ENCODE peak calls at places on chromosome 15, in seven cellular contexts. One of them, this sample, is unnamed.

GRCh38 chr15:86336051-86336788 is 256.5 kb downstream of the AGBL1 start:
- DNase-seq in heart left ventricle: no peak
- DNase-seq in fibroblast of villous mesenchyme: no peak
- DNase-seq in kidney epithelial cell: peak
- DNase-seq in cardiac fibroblast: no peak
- DNase-seq in dorsolateral prefrontal cortex: no peak
- DNase-seq in astrocyte of the spinal cord: peak
- DNase-seq in this sample: no peak

GRCh38 chr15:75577401-75578205 is 1.5 kb downstream of the PTPN9 start:
- DNase-seq in astrocyte of the spinal cord: peak
- DNase-seq in cardiac fibroblast: peak
- DNase-seq in heart left ventricle: no peak
- DNase-seq in dorsolateral prefrontal cortex: no peak
- DNase-seq in fibroblast of villous mesenchyme: peak
- DNase-seq in kidney epithelial cell: no peak
- DNase-seq in this sample: no peak

GRCh38 chr15:96337354-96337990 is 7.0 kb downstream of the NR2F2 start:
- DNase-seq in astrocyte of the spinal cord: peak
- DNase-seq in heart left ventricle: no peak
- DNase-seq in dorsolateral prefrontal cortex: no peak
- DNase-seq in kidney epithelial cell: no peak
- DNase-seq in fibroblast of villous mesenchyme: no peak
- DNase-seq in cardiac fibroblast: no peak
- DNase-seq in this sample: no peak

GRCh38 chr15:77836901-77837648 is 204.4 kb upstream of the LINGO1 start:
- DNase-seq in fibroblast of villous mesenchyme: no peak
- DNase-seq in astrocyte of the spinal cord: no peak
- DNase-seq in kidney epithelial cell: no peak
- DNase-seq in dorsolateral prefrontal cortex: no peak
- DNase-seq in heart left ventricle: no peak
- DNase-seq in cardiac fibroblast: no peak
- DNase-seq in this sample: no peak

GRCh38 chr15:57149196-57149595 is 227.1 kb upstream of the CGNL1 start:
- DNase-seq in astrocyte of the spinal cord: peak
- DNase-seq in dorsolateral prefrontal cortex: no peak
- DNase-seq in heart left ventricle: no peak
- DNase-seq in fibroblast of villous mesenchyme: peak
- DNase-seq in kidney epithelial cell: no peak
- DNase-seq in cardiac fibroblast: peak
- DNase-seq in this sample: no peak

GRCh38 chr15:101398247-101398646 is 91.3 kb downstream of the PCSK6 start:
- DNase-seq in cardiac fibroblast: no peak
- DNase-seq in astrocyte of the spinal cord: no peak
- DNase-seq in heart left ventricle: no peak
- DNase-seq in dorsolateral prefrontal cortex: no peak
- DNase-seq in fibroblast of villous mesenchyme: no peak
- DNase-seq in kidney epithelial cell: no peak
- DNase-seq in this sample: no peak

GRCh38 chr15:80010131-80010673 is 39.2 kb upstream of the BCL2A1 start:
- DNase-seq in dorsolateral prefrontal cortex: no peak
- DNase-seq in fibroblast of villous mesenchyme: peak
- DNase-seq in heart left ventricle: no peak
- DNase-seq in cardiac fibroblast: peak
- DNase-seq in astrocyte of the spinal cord: peak
- DNase-seq in kidney epithelial cell: no peak
- DNase-seq in this sample: no peak

GRCh38 chr15:39747326-39747725 is 35.3 kb downstream of the FSIP1 start:
- DNase-seq in heart left ventricle: no peak
- DNase-seq in dorsolateral prefrontal cortex: no peak
- DNase-seq in fibroblast of villous mesenchyme: peak
- DNase-seq in cardiac fibroblast: peak
- DNase-seq in kidney epithelial cell: no peak
- DNase-seq in astrocyte of the spinal cord: peak
- DNase-seq in this sample: peak

GRCh38 chr15:74178326-74179100 is 5.0 kb downstream of the ISLR start:
- DNase-seq in heart left ventricle: peak
- DNase-seq in astrocyte of the spinal cord: no peak
- DNase-seq in fibroblast of villous mesenchyme: no peak
- DNase-seq in cardiac fibroblast: no peak
- DNase-seq in kidney epithelial cell: no peak
- DNase-seq in dorsolateral prefrontal cortex: peak
- DNase-seq in this sample: no peak

GRCh38 chr15:39735120-39735717 is 47.4 kb downstream of the FSIP1 start:
- DNase-seq in kidney epithelial cell: no peak
- DNase-seq in fibroblast of villous mesenchyme: no peak
- DNase-seq in cardiac fibroblast: no peak
- DNase-seq in heart left ventricle: no peak
- DNase-seq in dorsolateral prefrontal cortex: no peak
- DNase-seq in astrocyte of the spinal cord: no peak
- DNase-seq in this sample: no peak

GRCh38 chr15:89657691-89658200 is 2.5 kb upstream of the KIF7 start:
- DNase-seq in kidney epithelial cell: no peak
- DNase-seq in dorsolateral prefrontal cortex: no peak
- DNase-seq in fibroblast of villous mesenchyme: no peak
- DNase-seq in cardiac fibroblast: no peak
- DNase-seq in astrocyte of the spinal cord: no peak
- DNase-seq in heart left ventricle: no peak
- DNase-seq in this sample: no peak

GRCh38 chr15:32682569-32682968 is 35.2 kb upstream of the GREM1 start:
- DNase-seq in cardiac fibroblast: peak
- DNase-seq in kidney epithelial cell: peak
- DNase-seq in dorsolateral prefrontal cortex: no peak
- DNase-seq in heart left ventricle: no peak
- DNase-seq in fibroblast of villous mesenchyme: peak
- DNase-seq in astrocyte of the spinal cord: peak
- DNase-seq in this sample: peak

GRCh38 chr15:98943609-98944111 is 63.9 kb downstream of the PGPEP1L start:
- DNase-seq in heart left ventricle: peak
- DNase-seq in astrocyte of the spinal cord: no peak
- DNase-seq in kidney epithelial cell: no peak
- DNase-seq in fibroblast of villous mesenchyme: peak
- DNase-seq in dorsolateral prefrontal cortex: no peak
- DNase-seq in cardiac fibroblast: peak
- DNase-seq in this sample: no peak

GRCh38 chr15:51382787-51383186 is 41.3 kb downstream of the GLDN start:
- DNase-seq in cardiac fibroblast: peak
- DNase-seq in astrocyte of the spinal cord: peak
- DNase-seq in kidney epithelial cell: no peak
- DNase-seq in fibroblast of villous mesenchyme: peak
- DNase-seq in dorsolateral prefrontal cortex: no peak
- DNase-seq in heart left ventricle: no peak
- DNase-seq in this sample: no peak

GRCh38 chr15:80478075-80478474 is 73.9 kb downstream of the ARNT2 start:
- DNase-seq in kidney epithelial cell: no peak
- DNase-seq in astrocyte of the spinal cord: peak
- DNase-seq in heart left ventricle: no peak
- DNase-seq in fibroblast of villous mesenchyme: peak
- DNase-seq in dorsolateral prefrontal cortex: no peak
- DNase-seq in cardiac fibroblast: peak
- DNase-seq in this sample: no peak

GRCh38 chr15:80371924-80372323 is 32.3 kb upstream of the ARNT2 start:
- DNase-seq in dorsolateral prefrontal cortex: no peak
- DNase-seq in astrocyte of the spinal cord: no peak
- DNase-seq in cardiac fibroblast: no peak
- DNase-seq in kidney epithelial cell: no peak
- DNase-seq in heart left ventricle: no peak
- DNase-seq in fibroblast of villous mesenchyme: no peak
- DNase-seq in this sample: no peak

GRCh38 chr15:50333229-50333628 is 21.8 kb downstream of the GABPB1 start:
- DNase-seq in fibroblast of villous mesenchyme: no peak
- DNase-seq in kidney epithelial cell: no peak
- DNase-seq in heart left ventricle: no peak
- DNase-seq in dorsolateral prefrontal cortex: no peak
- DNase-seq in astrocyte of the spinal cord: no peak
- DNase-seq in cardiac fibroblast: no peak
- DNase-seq in this sample: no peak

GRCh38 chr15:56040081-56041035 is 46.9 kb upstream of the NEDD4 start:
- DNase-seq in fibroblast of villous mesenchyme: peak
- DNase-seq in cardiac fibroblast: peak
- DNase-seq in heart left ventricle: peak
- DNase-seq in kidney epithelial cell: peak
- DNase-seq in astrocyte of the spinal cord: peak
- DNase-seq in dorsolateral prefrontal cortex: no peak
- DNase-seq in this sample: peak
- TF ChIP-seq CTCF in fibroblast of villous mesenchyme: no peak
- TF ChIP-seq CTCF in cardiac fibroblast: no peak
- TF ChIP-seq CTCF in heart left ventricle: no peak
- TF ChIP-seq CTCF in kidney epithelial cell: no peak
- TF ChIP-seq CTCF in astrocyte of the spinal cord: no peak
- TF ChIP-seq CTCF in dorsolateral prefrontal cortex: no peak
- TF ChIP-seq CTCF in this sample: no peak

DNA sequence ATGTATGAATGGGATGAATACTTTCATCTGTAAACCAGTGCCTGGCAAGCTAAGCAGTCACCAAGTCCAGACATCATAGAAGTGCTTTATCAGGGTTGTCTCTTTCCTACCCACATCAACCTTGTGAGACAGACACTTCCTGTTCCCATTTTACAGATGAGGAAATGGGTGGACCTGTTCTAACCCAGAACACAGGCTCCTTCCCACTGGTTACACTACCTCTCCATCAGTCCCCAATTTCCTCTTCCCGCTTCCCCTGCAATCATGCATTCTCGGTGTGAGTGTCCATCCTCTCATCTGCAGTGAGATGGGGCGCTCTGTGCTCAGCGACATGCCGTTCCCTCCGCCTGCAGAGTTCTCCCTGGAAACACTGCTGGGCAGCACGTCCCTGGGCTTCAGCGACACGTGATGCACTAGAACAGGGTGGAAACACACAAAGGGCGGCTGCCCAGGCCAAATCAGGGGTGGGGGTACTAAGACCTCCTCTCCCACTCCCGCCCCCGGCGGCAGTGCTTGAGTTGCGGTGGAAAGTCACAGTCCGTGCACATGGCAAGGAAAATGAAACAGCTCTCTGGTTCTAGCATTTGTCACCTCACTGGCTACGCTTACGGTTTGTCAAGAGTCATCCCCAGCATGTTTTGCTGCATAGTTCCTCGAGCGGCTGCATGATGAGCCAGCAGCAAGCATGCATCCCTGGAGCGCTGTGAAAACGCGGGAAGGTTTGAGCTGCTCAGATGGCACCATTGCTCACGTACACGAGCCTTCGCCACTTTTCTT is 201.1 kb downstream of the ADAMTS17 start:
- DNase-seq in heart left ventricle: no peak
- DNase-seq in fibroblast of villous mesenchyme: no peak
- DNase-seq in kidney epithelial cell: no peak
- DNase-seq in astrocyte of the spinal cord: no peak
- DNase-seq in cardiac fibroblast: no peak
- DNase-seq in dorsolateral prefrontal cortex: no peak
- DNase-seq in this sample: no peak
- H3K4me3 ChIP-seq in heart left ventricle: no peak
- H3K4me3 ChIP-seq in fibroblast of villous mesenchyme: no peak
- H3K4me3 ChIP-seq in kidney epithelial cell: no peak
- H3K4me3 ChIP-seq in astrocyte of the spinal cord: no peak
- H3K4me3 ChIP-seq in cardiac fibroblast: no peak
- H3K4me3 ChIP-seq in dorsolateral prefrontal cortex: no peak
- H3K4me3 ChIP-seq in this sample: no peak

GRCh38 chr15:94665687-94666441 is 434.5 kb downstream of the MCTP2 start:
- DNase-seq in kidney epithelial cell: no peak
- DNase-seq in fibroblast of villous mesenchyme: no peak
- DNase-seq in dorsolateral prefrontal cortex: no peak
- DNase-seq in cardiac fibroblast: no peak
- DNase-seq in astrocyte of the spinal cord: no peak
- DNase-seq in heart left ventricle: no peak
- DNase-seq in this sample: no peak

GRCh38 chr15:94670436-94671034 is 439.2 kb downstream of the MCTP2 start:
- DNase-seq in cardiac fibroblast: peak
- DNase-seq in astrocyte of the spinal cord: peak
- DNase-seq in fibroblast of villous mesenchyme: peak
- DNase-seq in heart left ventricle: no peak
- DNase-seq in dorsolateral prefrontal cortex: no peak
- DNase-seq in kidney epithelial cell: no peak
- DNase-seq in this sample: no peak

GRCh38 chr15:94671845-94672524 is 440.6 kb downstream of the MCTP2 start:
- DNase-seq in fibroblast of villous mesenchyme: peak
- DNase-seq in kidney epithelial cell: no peak
- DNase-seq in heart left ventricle: peak
- DNase-seq in astrocyte of the spinal cord: peak
- DNase-seq in dorsolateral prefrontal cortex: no peak
- DNase-seq in cardiac fibroblast: peak
- DNase-seq in this sample: no peak

GRCh38 chr15:94667109-94667508 is 435.7 kb downstream of the MCTP2 start:
- DNase-seq in cardiac fibroblast: no peak
- DNase-seq in fibroblast of villous mesenchyme: no peak
- DNase-seq in dorsolateral prefrontal cortex: no peak
- DNase-seq in astrocyte of the spinal cord: no peak
- DNase-seq in kidney epithelial cell: no peak
- DNase-seq in heart left ventricle: no peak
- DNase-seq in this sample: no peak

DNA sequence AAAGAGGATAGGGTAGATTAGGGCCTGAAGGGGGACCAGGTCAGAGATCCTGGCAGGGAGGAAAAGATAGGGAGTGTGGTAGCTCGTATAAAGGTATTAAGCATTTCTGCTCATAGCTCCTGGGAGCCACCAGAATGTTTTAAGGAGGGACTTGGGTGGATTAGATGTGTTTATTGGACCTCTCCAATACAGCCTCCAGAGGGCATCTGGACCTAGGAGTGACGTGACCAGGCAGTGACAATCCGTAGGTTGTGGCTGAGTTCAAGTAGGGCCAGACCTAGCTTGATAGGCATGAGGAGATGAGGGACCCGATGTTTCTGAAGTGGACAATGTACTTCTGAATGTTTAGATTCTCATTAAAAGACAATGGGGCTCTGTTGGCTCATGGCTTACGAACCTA is 435.2 kb downstream of the MCTP2 start:
- DNase-seq in astrocyte of the spinal cord: no peak
- DNase-seq in dorsolateral prefrontal cortex: no peak
- DNase-seq in kidney epithelial cell: no peak
- DNase-seq in heart left ventricle: no peak
- DNase-seq in fibroblast of villous mesenchyme: no peak
- DNase-seq in cardiac fibroblast: no peak
- DNase-seq in this sample: no peak
- TF ChIP-seq CTCF in astrocyte of the spinal cord: no peak
- TF ChIP-seq CTCF in dorsolateral prefrontal cortex: no peak
- TF ChIP-seq CTCF in kidney epithelial cell: no peak
- TF ChIP-seq CTCF in heart left ventricle: no peak
- TF ChIP-seq CTCF in fibroblast of villous mesenchyme: no peak
- TF ChIP-seq CTCF in cardiac fibroblast: no peak
- TF ChIP-seq CTCF in this sample: no peak

DNA sequence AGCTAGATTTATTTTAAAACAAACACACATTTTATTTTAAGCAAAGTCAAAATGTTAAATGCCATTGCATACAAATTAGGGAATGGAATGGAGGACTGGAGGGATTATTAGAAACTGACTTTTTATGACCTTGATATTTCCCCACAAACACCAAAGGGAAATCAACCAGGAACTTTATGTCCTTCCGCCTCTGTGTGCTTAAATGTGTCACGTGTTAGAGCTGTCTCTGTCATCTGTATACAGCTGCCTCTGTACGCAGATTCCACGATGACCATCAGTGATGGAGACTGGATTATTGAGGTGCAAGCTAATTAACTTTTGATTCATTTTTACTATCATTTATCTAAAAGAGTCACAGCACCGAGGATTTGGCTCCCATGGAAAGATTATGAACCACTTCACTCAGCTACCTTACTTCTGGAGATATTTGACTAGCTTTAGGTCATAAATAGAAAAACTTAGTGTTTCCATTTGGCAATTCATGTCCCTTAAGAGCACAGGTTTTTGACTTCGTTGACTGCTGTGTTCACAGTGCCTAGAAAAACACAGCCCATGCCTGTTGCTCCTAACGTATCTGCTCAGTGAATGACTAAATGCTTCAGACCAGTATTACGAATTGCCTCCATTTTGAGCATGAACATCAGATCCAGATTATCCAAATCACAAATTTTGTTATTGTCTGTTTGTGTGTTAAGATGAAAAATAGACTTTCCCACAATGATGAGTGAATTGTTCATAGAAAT is 1048.1 kb downstream of the MCTP2 start:
- DNase-seq in fibroblast of villous mesenchyme: no peak
- DNase-seq in dorsolateral prefrontal cortex: no peak
- DNase-seq in kidney epithelial cell: no peak
- DNase-seq in cardiac fibroblast: no peak
- DNase-seq in heart left ventricle: no peak
- DNase-seq in astrocyte of the spinal cord: no peak
- DNase-seq in this sample: no peak
- H3K4me3 ChIP-seq in fibroblast of villous mesenchyme: no peak
- H3K4me3 ChIP-seq in dorsolateral prefrontal cortex: no peak
- H3K4me3 ChIP-seq in kidney epithelial cell: no peak
- H3K4me3 ChIP-seq in cardiac fibroblast: no peak
- H3K4me3 ChIP-seq in heart left ventricle: no peak
- H3K4me3 ChIP-seq in astrocyte of the spinal cord: no peak
- H3K4me3 ChIP-seq in this sample: no peak

This sample was measured in retinal pigment epithelial cell.